ENCODE peak calls at places on chromosomes 11 and 22, in seven cellular contexts. O, C, K, X, B, T and H are unnamed samples.
A peak's percentile ranks its signal among the peaks of the same experiment; 100 is the strongest.

GRCh38 chr11:123559418-123559817 is 95.0 kb downstream of the SCN3B start:
- DNase-seq in O (no peak), K (no peak), T (no peak), X (peak; percentile 14), C (no peak), B (no peak), H (no peak)

GRCh38 chr11:105245781-105246315 is 106.3 kb upstream of the CARD18 start:
- DNase-seq in C (no peak), K (no peak), T (no peak), B (no peak), X (peak; percentile 54), O (no peak), H (no peak)

GRCh38 chr11:88231894-88232482 is 56.7 kb upstream of the RAB38 start:
- DNase-seq in O (peak; percentile 28), K (no peak), C (peak; percentile 11), X (peak; percentile 61), B (peak; percentile 34), T (peak; percentile 76), H (peak; percentile 14)

GRCh38 chr11:117717485-117718314 is 79.3 kb downstream of the DSCAML1 start:
- DNase-seq in T (peak; percentile 75), O (no peak), X (no peak), B (no peak), K (peak; percentile 66), C (peak; percentile 51), H (no peak)

GRCh38 chr22:49147171-49147570 is 680.5 kb downstream of the BRD1 start:
- DNase-seq in T (no peak), O (no peak), X (no peak), K (no peak), B (no peak), C (no peak), H (no peak)

GRCh38 chr22:46515208-46516111 is 22.0 kb downstream of the CELSR1 start:
- DNase-seq in T (no peak), B (peak; percentile 70), C (no peak), X (no peak), O (no peak), K (no peak), H (no peak)

GRCh38 chr11:88280673-88281316 is 56.7 kb downstream of the CTSC start:
- DNase-seq in C (no peak), B (no peak), K (no peak), O (no peak), T (no peak), X (peak; percentile 40), H (no peak)

GRCh38 chr22:40387758-40388157 is 17.4 kb downstream of the SGSM3 start:
- DNase-seq in K (no peak), X (no peak), T (no peak), O (no peak), B (no peak), C (no peak), H (no peak)

GRCh38 chr11:60971520-60971919 is at the start of gene CD6:
- DNase-seq in C (no peak), O (no peak), K (no peak), T (no peak), B (no peak), X (no peak), H (no peak)

GRCh38 chr11:73961321-73961720 is 10.5 kb downstream of the DNAJB13 start:
- DNase-seq in O (no peak), C (no peak), K (no peak), X (no peak), B (no peak), T (no peak), H (no peak)

GRCh38 chr11:96156379-96156722 is 186.6 kb downstream of the MAML2 start:
- DNase-seq in X (peak; percentile 61), T (no peak), K (no peak), O (no peak), C (no peak), B (no peak), H (no peak)

GRCh38 chr11:371716-372590 is 2.7 kb downstream of the B4GALNT4 start:
- DNase-seq in O (no peak), X (no peak), C (no peak), T (no peak), K (no peak), B (no peak), H (no peak)

GRCh38 chr11:11581493-11581880 is 40.3 kb downstream of the GALNT18 start:
- DNase-seq in K (peak; percentile 32), X (no peak), C (no peak), O (no peak), B (no peak), T (no peak), H (no peak)

GRCh38 chr11:131512228-131512627 is 141.8 kb downstream of the NTM start:
- DNase-seq in O (no peak), K (no peak), B (no peak), T (no peak), C (no peak), X (no peak), H (no peak)

GRCh38 chr11:131510662-131511061 is 140.2 kb downstream of the NTM start:
- DNase-seq in T (no peak), B (no peak), O (no peak), X (no peak), C (no peak), K (no peak), H (no peak)

GRCh38 chr11:131506376-131506775 is 136.0 kb downstream of the NTM start:
- DNase-seq in K (no peak), X (no peak), O (no peak), B (no peak), T (no peak), C (no peak), H (no peak)

GRCh38 chr11:131514062-131514461 is 143.6 kb downstream of the NTM start:
- DNase-seq in B (no peak), C (no peak), O (no peak), T (no peak), K (no peak), X (no peak), H (no peak)

GRCh38 chr11:131511794-131512193 is 141.4 kb downstream of the NTM start:
- DNase-seq in B (no peak), C (no peak), T (peak; percentile 91), X (no peak), O (peak; percentile 48), K (peak; percentile 82), H (peak; percentile 88)
- TF ChIP-seq CTCF in B (peak; percentile 61), C (no peak), T (peak; percentile 85), X (peak; percentile 45), O (peak; percentile 80), K (peak; percentile 82), H (peak; percentile 87)

GRCh38 chr22:42958937-42959336 is 56.0 kb downstream of the PACSIN2 start:
- DNase-seq in X (no peak), T (no peak), K (no peak), O (no peak), B (no peak), C (no peak), H (no peak)

GRCh38 chr22:42961815-42962214 is 53.1 kb downstream of the PACSIN2 start:
- DNase-seq in B (no peak), K (no peak), O (no peak), C (no peak), T (no peak), X (no peak), H (no peak)

GRCh38 chr22:42957958-42958357 is 57.0 kb downstream of the PACSIN2 start:
- DNase-seq in B (no peak), K (no peak), T (no peak), O (no peak), X (no peak), C (no peak), H (no peak)

GRCh38 chr22:42959472-42960145 is 55.3 kb downstream of the PACSIN2 start:
- DNase-seq in C (peak; percentile 43), K (no peak), T (peak; percentile 55), O (no peak), B (peak; percentile 83), X (peak; percentile 77), H (no peak)

GRCh38 chr22:42960146-42960509 is 54.8 kb downstream of the PACSIN2 start:
- DNase-seq in X (no peak), B (no peak), C (no peak), K (no peak), O (no peak), T (no peak), H (no peak)
- H3K4me1 ChIP-seq in X (peaks cover 10% of the 10 kb centered on the region), B (peaks cover 59% of the 10 kb centered on the region), C (peaks cover 64% of the 10 kb centered on the region), K (peaks cover 31% of the 10 kb centered on the region), O (no peaks in the 10 kb centered on the region), T (peaks cover 51% of the 10 kb centered on the region), H (no peaks in the 10 kb centered on the region)

GRCh38 chr22:38454011-38454360 is 1.0 kb downstream of the KCNJ4 start:
- DNase-seq in B (no peak), T (no peak), O (no peak), C (no peak), X (no peak), K (no peak), H (no peak)
- H3K4me2 ChIP-seq in B (no peak overlapping the region), T (peak overlapping the region; percentile 80), O (no peak overlapping the region), C (no peak overlapping the region), X (no peak overlapping the region), K (peak overlapping the region; percentile 64), H (no peak overlapping the region)

GRCh38 chr11:126149759-126150236 is 61.7 kb downstream of the RPUSD4 start:
- DNase-seq in K (no peak), T (no peak), C (no peak), B (no peak), O (no peak), X (peak; percentile 69), H (no peak)
- TF ChIP-seq CTCF in K (no peak), T (no peak), C (no peak), B (no peak), O (no peak), X (peak; percentile 27), H (no peak)

DNA sequence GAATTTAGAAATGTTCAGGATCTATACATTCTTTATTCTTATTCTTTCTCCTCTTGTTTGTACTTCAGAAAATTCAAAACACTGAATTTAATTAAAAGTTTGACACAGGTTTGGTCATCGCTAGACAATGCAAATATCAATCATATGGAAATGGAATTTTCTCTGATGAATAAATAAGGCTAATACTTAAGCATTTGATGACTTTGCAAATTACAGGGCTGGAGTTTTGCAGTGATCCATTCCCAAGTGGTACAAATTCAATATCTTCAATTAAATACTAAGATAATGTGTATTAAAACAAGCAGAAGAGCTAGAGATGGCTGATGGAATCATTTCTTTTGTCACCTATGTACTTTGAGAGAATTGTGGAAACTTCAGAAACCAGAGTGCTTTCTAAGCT is 439.6 kb downstream of the DYNC2H1 start:
- DNase-seq in X (no peak), K (no peak), B (no peak), C (no peak), T (no peak), O (no peak), H (no peak)
- H3K4me1 ChIP-seq in X (no peaks in the 10 kb centered on the region), K (no peaks in the 10 kb centered on the region), B (no peaks in the 10 kb centered on the region), C (no peaks in the 10 kb centered on the region), T (no peaks in the 10 kb centered on the region), O (no peaks in the 10 kb centered on the region), H (no peaks in the 10 kb centered on the region)

DNA sequence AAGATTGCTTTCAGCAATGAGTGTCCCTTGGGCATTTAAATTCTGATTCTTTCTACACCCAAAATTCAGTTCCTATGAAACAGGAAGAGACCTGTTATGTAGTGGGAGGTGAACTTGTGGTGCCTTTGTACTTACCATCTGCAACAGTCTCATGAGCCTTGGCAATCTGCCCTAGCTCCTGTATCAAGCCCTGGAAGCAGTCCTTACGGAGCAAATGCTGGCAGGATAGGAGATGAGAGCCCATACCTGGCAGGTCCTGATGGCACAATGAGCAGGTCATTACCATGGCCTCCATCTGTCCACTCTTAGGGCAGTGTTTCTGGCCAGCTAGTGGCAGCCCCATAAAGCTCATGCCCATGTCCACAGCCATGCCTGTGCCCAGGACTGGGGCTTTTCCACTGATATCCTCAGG is 10.8 kb downstream of the TRIM66 start:
- DNase-seq in O (no peak), K (no peak), X (peak; percentile 80), B (no peak), C (no peak), T (no peak), H (no peak)
- H3K4me2 ChIP-seq in O (no peak overlapping the region), K (peak overlapping the region; percentile 55), X (peak overlapping the region; percentile 65), B (peak overlapping the region; percentile 47), C (peak overlapping the region; percentile 45), T (peak overlapping the region; percentile 2), H (no peak overlapping the region)

GRCh38 chr11:111777094-111778046 is 11.2 kb upstream of the PPP2R1B start:
- DNase-seq in O (peak; percentile 87), T (peak; percentile 82), B (peak; percentile 51), X (peak; percentile 91), K (no peak), C (peak; percentile 47), H (peak; percentile 71)
- TF ChIP-seq CTCF in O (peak; percentile 99), T (peak; percentile 91), B (peak; percentile 78), X (peak; percentile 76), K (peak; percentile 75), C (peak; percentile 73), H (peak; percentile 75)